ENCODE peak calls at places on chromosomes 12 and 14, in ten cellular contexts. K is effector memory CD4-positive, alpha-beta T cell; T is G401; V is right cardiac atrium; N is stimulated activated CD8-positive, alpha-beta memory T cell treated with anti-CD3 and anti-CD28 coated beads, Interleukin-12 subunit alpha, Interleukin-12 subunit beta, amount 100 ng/mL, for 4 hours; D is heart left ventricle; U is GM03348; A is iPS-NIHi11; W is mesothelial cell of epicardium; C is substantia nigra. E is an unnamed sample.

GRCh38 chr12:102883204-102883799 is 33.7 kb downstream of the PAH start:
- DNase-seq in C (peak; percentile 49), V (peak; percentile 44), N (no peak), A (peak; percentile 71), K (peak; percentile 2), T (peak; percentile 34), D (peak; percentile 66), U (peak; percentile 81), W (peak; percentile 77), E (peak; percentile 59)

GRCh38 chr12:113897406-113897805 is 68.7 kb downstream of the RBM19 start:
- DNase-seq in W (no peak), U (no peak), K (no peak), A (no peak), T (no peak), V (no peak), D (no peak), N (no peak), C (no peak), E (no peak)

GRCh38 chr12:62403031-62403430 is 63.6 kb upstream of the MON2 start:
- DNase-seq in V (no peak), W (no peak), U (no peak), K (no peak), N (no peak), A (no peak), C (no peak), T (no peak), D (no peak), E (no peak)

GRCh38 chr12:49108958-49109404 is 1.7 kb downstream of the LMBR1L start:
- DNase-seq in U (peak; percentile 63), V (peak; percentile 61), W (no peak), A (no peak), T (peak; percentile 32), C (no peak), N (no peak), K (no peak), D (no peak), E (peak; percentile 77)

GRCh38 chr14:22577334-22577908 is 11.6 kb downstream of the DAD1 start:
- DNase-seq in W (no peak), N (no peak), C (no peak), V (no peak), U (no peak), A (no peak), T (no peak), K (no peak), D (no peak), E (no peak)

GRCh38 chr12:12442548-12443071 is 85.7 kb downstream of the BORCS5 start:
- DNase-seq in U (peak; percentile 27), T (peak; percentile 71), C (no peak), N (no peak), K (no peak), W (no peak), V (no peak), D (no peak), A (no peak), E (no peak)

GRCh38 chr12:25388216-25388615 is 137.5 kb upstream of the KRAS start:
- DNase-seq in C (no peak), K (no peak), U (no peak), D (no peak), T (no peak), N (no peak), W (no peak), A (no peak), V (no peak), E (no peak)

GRCh38 chr12:45494279-45494678 is 235.2 kb upstream of the ARID2 start:
- DNase-seq in K (no peak), T (no peak), N (no peak), C (no peak), U (no peak), W (no peak), A (no peak), V (no peak), D (no peak), E (no peak)

GRCh38 chr12:133130808-133131128 is 341 bp downstream of the ZNF10 start:
- DNase-seq in K (no peak), V (peak; percentile 46), C (peak; percentile 49), W (peak; percentile 52), U (no peak), D (peak; percentile 64), N (no peak), A (peak; percentile 5), T (no peak), E (peak; percentile 29)

GRCh38 chr12:84435682-84436081 is 476.9 kb downstream of the SLC6A15 start:
- DNase-seq in N (no peak), U (no peak), A (no peak), D (no peak), K (no peak), T (no peak), C (no peak), V (no peak), W (no peak), E (no peak)

GRCh38 chr14:54976316-54976715 is 50.6 kb downstream of the WDHD1 start:
- DNase-seq in U (peak; percentile 70), W (no peak), C (no peak), T (no peak), D (no peak), A (no peak), V (no peak), K (no peak), N (no peak), E (no peak)

GRCh38 chr12:123532021-123532420 is 1.5 kb downstream of the RILPL1 start:
- DNase-seq in W (no peak), T (no peak), D (no peak), V (no peak), N (no peak), C (peak; percentile 22), A (no peak), K (no peak), U (peak; percentile 39), E (no peak)

GRCh38 chr14:98197933-98198332 is 1074.1 kb downstream of the BCL11B start:
- DNase-seq in W (no peak), C (no peak), V (no peak), T (no peak), K (no peak), U (no peak), A (no peak), D (no peak), N (no peak), E (no peak)

GRCh38 chr14:70622111-70622712 is 19.5 kb upstream of the TTC9 start:
- DNase-seq in D (no peak), C (no peak), T (peak; percentile 25), N (no peak), V (no peak), A (peak; percentile 76), U (peak; percentile 36), W (no peak), K (peak; percentile 27), E (no peak)

GRCh38 chr14:63515240-63515639 is 27.9 kb downstream of the PPP2R5E start:
- DNase-seq in N (no peak), C (no peak), U (no peak), K (no peak), D (no peak), W (no peak), V (no peak), T (no peak), A (no peak), E (no peak)

GRCh38 chr12:11059041-11059440 is 3.1 kb downstream of the TAS2R46 start:
- DNase-seq in A (no peak), C (no peak), N (no peak), W (no peak), V (no peak), D (no peak), U (no peak), T (no peak), K (no peak), E (no peak)

GRCh38 chr14:32635103-32635719 is 303.5 kb upstream of the NPAS3 start:
- DNase-seq in C (no peak), A (no peak), K (no peak), W (no peak), V (no peak), D (no peak), N (no peak), T (no peak), U (peak; percentile 28), E (no peak)

GRCh38 chr14:43900173-43900655 is 606.9 kb downstream of the FSCB start:
- DNase-seq in N (no peak), U (no peak), W (no peak), A (no peak), V (no peak), K (no peak), C (no peak), D (no peak), T (no peak), E (no peak)

GRCh38 chr12:48281811-48282210 is 68.9 kb downstream of the ZNF641 start:
- DNase-seq in V (no peak), A (no peak), U (no peak), K (no peak), D (no peak), N (no peak), W (no peak), T (no peak), C (no peak), E (no peak)

GRCh38 chr12:98750511-98750910 is 105.4 kb downstream of the APAF1 start:
- DNase-seq in A (no peak), W (no peak), V (no peak), N (no peak), D (no peak), C (no peak), K (no peak), T (peak; percentile 33), U (no peak), E (no peak)

GRCh38 chr12:25648460-25648859 is 95.4 kb upstream of the LMNTD1 start:
- DNase-seq in C (peak; percentile 44), W (no peak), D (peak; percentile 62), U (peak; percentile 66), T (peak; percentile 45), K (no peak), N (no peak), V (peak; percentile 62), A (peak; percentile 55), E (no peak)

GRCh38 chr14:74257078-74257987 is 18.1 kb downstream of the VSX2 start:
- DNase-seq in W (peak; percentile 61), C (peak; percentile 47), N (peak; percentile 43), T (peak; percentile 62), K (peak; percentile 30), V (peak; percentile 37), A (peak; percentile 95), U (peak; percentile 92), D (peak; percentile 77), E (peak; percentile 12)

GRCh38 chr14:87014854-87015253 is 978.1 kb downstream of the GALC start:
- DNase-seq in T (no peak), D (no peak), U (no peak), W (no peak), K (no peak), C (no peak), N (no peak), A (no peak), V (no peak), E (no peak)

GRCh38 chr12:45216983-45217485 is 1.1 kb downstream of the ANO6 start:
- DNase-seq in U (no peak), C (no peak), V (no peak), A (no peak), W (no peak), D (no peak), N (no peak), T (no peak), K (no peak), E (no peak)

GRCh38 chr14:25042362-25043299 is 7.3 kb downstream of the STXBP6 start:
- DNase-seq in K (no peak), W (no peak), V (no peak), U (peak; percentile 70), C (peak; percentile 50), A (peak; percentile 51), D (no peak), T (peak; percentile 15), N (no peak), E (no peak)

GRCh38 chr14:20734079-20734806 is 11.4 kb upstream of the EDDM3A start:
- DNase-seq in N (no peak), T (no peak), C (no peak), W (no peak), D (no peak), V (no peak), K (no peak), A (no peak), U (no peak), E (no peak)

GRCh38 chr14:106790189-106791036 is 1264.0 kb downstream of the TMEM121 start:
- DNase-seq in A (peak; percentile 17), D (peak; percentile 80), C (no peak), U (no peak), V (peak; percentile 28), N (peak; percentile 41), K (peak; percentile 46), W (no peak), T (peak; percentile 6), E (peak; percentile 56)

E was measured in ovary.